ENCODE peak calls at places on chromosome 2, in five cellular contexts. R is body of pancreas, G is left ventricle myocardium inferior, K is adrenal gland, P is neural progenitor cell. Q is an unnamed sample.

GRCh38 chr2:27717070-27717453 is 53.4 kb downstream of the SLC4A1AP start:
- DNase-seq in P (no peak), K (no peak), R (no peak), G (peak; percentile 50), Q (peak; percentile 62)

GRCh38 chr2:183248866-183249567 is 124.8 kb downstream of the NUP35 start:
- DNase-seq in K (no peak), P (peak; percentile 27), R (no peak), G (no peak), Q (no peak)

GRCh38 chr2:204332706-204333105 is 212.6 kb upstream of the PARD3B start:
- DNase-seq in P (no peak), G (no peak), K (no peak), R (no peak), Q (no peak)

GRCh38 chr2:181805228-181806038 is 86.1 kb upstream of the ITPRID2 start:
- DNase-seq in P (no peak), G (no peak), K (no peak), R (no peak), Q (no peak)

GRCh38 chr2:11546072-11546471 is 12.2 kb downstream of the GREB1 start:
- DNase-seq in R (no peak), P (no peak), G (no peak), K (no peak), Q (no peak)

GRCh38 chr2:19748073-19748375 is 153.8 kb downstream of the TTC32 start:
- DNase-seq in G (no peak), K (no peak), P (no peak), R (no peak), Q (peak; percentile 51)

GRCh38 chr2:108124733-108125132 is 115.0 kb upstream of the SULT1C3 start:
- DNase-seq in K (peak; percentile 15), P (no peak), R (no peak), G (no peak), Q (no peak)

GRCh38 chr2:175792199-175792598 is 209.9 kb downstream of the LNPK start:
- DNase-seq in P (no peak), R (no peak), G (no peak), K (no peak), Q (no peak)

GRCh38 chr2:10216677-10217498 is 85.8 kb upstream of the HPCAL1 start:
- DNase-seq in K (no peak), G (no peak), P (no peak), R (no peak), Q (no peak)

GRCh38 chr2:100759901-100760300 is 60.0 kb upstream of the NPAS2 start:
- DNase-seq in R (no peak), K (no peak), G (no peak), P (no peak), Q (no peak)

GRCh38 chr2:171741189-171741588 is 53.9 kb downstream of the DYNC1I2 start:
- DNase-seq in K (no peak), P (no peak), G (no peak), R (no peak), Q (no peak)
- H3K36me3 ChIP-seq in K (peaks cover 27% of the 10 kb centered on the region), P (no peaks in the 10 kb centered on the region), G (peaks cover 82% of the 10 kb centered on the region), R (no peaks in the 10 kb centered on the region), Q (peaks cover 36% of the 10 kb centered on the region)

DNA sequence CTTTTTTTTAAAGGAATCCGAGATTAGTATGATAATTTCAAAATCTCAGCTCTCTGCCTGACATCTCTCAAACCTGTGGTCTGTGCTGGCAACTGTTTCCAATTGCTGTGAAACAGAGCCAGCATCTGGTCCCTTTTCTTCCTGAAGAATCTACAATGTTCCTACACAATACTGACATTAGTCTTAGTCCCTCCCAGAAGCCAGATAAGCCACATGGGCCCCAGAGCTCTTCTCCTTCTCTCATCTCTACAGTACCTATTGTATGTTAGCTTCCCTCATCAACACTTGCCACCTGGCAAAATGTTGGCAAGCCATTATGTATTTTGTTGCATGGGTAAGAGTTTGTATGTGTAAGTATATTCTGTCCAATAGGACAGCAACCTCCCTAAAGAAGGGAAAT is 62.9 kb upstream of the CDKL4 start:
- DNase-seq in K (no peak), P (peak; percentile 16), G (no peak), R (no peak), Q (no peak)
- H3K9me3 ChIP-seq in K (no peaks in the 10 kb centered on the region), P (no peaks in the 10 kb centered on the region), G (no peaks in the 10 kb centered on the region), R (no peaks in the 10 kb centered on the region), Q (no peaks in the 10 kb centered on the region)

DNA sequence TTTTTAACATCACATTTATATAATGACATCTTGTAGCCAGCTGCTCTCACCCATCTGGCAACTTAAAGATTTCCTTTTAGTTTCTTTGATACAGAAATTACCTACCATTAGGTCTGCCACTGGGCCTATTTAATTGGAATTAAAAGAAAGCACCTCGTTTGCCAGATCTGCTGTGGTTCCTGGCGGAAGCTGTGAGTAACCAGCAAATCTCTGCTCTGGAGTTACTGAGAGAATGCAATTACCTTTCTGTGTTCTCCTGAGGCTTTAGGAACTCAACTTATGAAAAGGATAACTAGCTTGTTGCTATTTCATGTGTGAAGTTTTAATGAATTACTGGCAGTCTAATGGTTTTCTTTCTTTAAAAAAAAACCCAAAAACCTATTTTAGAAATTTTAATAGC is 69.7 kb upstream of the LYPD6B start:
- DNase-seq in G (no peak), R (no peak), K (no peak), P (peak; percentile 24), Q (no peak)
- H3K4me1 ChIP-seq in G (no peaks in the 10 kb centered on the region), R (no peaks in the 10 kb centered on the region), K (no peaks in the 10 kb centered on the region), P (peaks cover 32% of the 10 kb centered on the region), Q (no peaks in the 10 kb centered on the region)

GRCh38 chr2:149871091-149871885 is 283.7 kb upstream of the MMADHC start:
- DNase-seq in K (no peak), P (no peak), G (no peak), R (no peak), Q (no peak)
- H3K36me3 ChIP-seq in K (no peaks in the 10 kb centered on the region), P (no peaks in the 10 kb centered on the region), G (no peaks in the 10 kb centered on the region), R (no peaks in the 10 kb centered on the region), Q (no peaks in the 10 kb centered on the region)

Q was measured in right atrium auricular region.